ENCODE peak calls at places on chromosome 1, in seven cellular contexts. H is upper lobe of right lung; A is CD8-positive, alpha-beta T cell; U is Calu3; F is astrocyte of the spinal cord; Q is cardiac fibroblast; V is OCI-LY7. J is an unnamed sample.
A peak's percentile ranks its signal among the peaks of the same experiment; 100 is the strongest.

GRCh38 chr1:52601976-52602327 is 219 bp upstream of the GPX7 start:
- DNase-seq in A (peak; percentile 16), U (no peak), F (peak; percentile 22), Q (peak; percentile 16), V (no peak), H (no peak), J (no peak)

GRCh38 chr1:102550729-102551384 is 554.1 kb upstream of the OLFM3 start:
- DNase-seq in V (peak; percentile 46), Q (peak; percentile 58), F (peak; percentile 1), U (no peak), H (no peak), A (no peak), J (no peak)

GRCh38 chr1:223460566-223461189 is 67.5 kb downstream of the CCDC185 start:
- DNase-seq in Q (no peak), U (no peak), H (no peak), A (no peak), V (no peak), F (no peak), J (no peak)

GRCh38 chr1:30165116-30165515 is 558.3 kb downstream of the MATN1 start:
- DNase-seq in V (no peak), Q (no peak), A (no peak), U (no peak), H (no peak), F (no peak), J (no peak)

GRCh38 chr1:15180189-15180588 is 26.6 kb downstream of the TMEM51 start:
- DNase-seq in A (no peak), F (no peak), V (no peak), Q (no peak), H (no peak), U (peak; percentile 43), J (peak; percentile 59)

GRCh38 chr1:26035203-26035958 is 10.5 kb downstream of the SLC30A2 start:
- DNase-seq in A (peak; percentile 94), H (peak; percentile 97), U (peak; percentile 89), V (peak; percentile 97), Q (peak; percentile 89), F (peak; percentile 89), J (no peak)

GRCh38 chr1:4710592-4711190 is 56.3 kb downstream of the AJAP1 start:
- DNase-seq in A (no peak), Q (no peak), H (no peak), F (no peak), V (no peak), U (no peak), J (no peak)

GRCh38 chr1:48608882-48609281 is 136.9 kb upstream of the SPATA6 start:
- DNase-seq in H (no peak), V (no peak), U (no peak), A (no peak), F (no peak), Q (no peak), J (no peak)

GRCh38 chr1:57131701-57132394 is 166.0 kb upstream of the C8B start:
- DNase-seq in V (no peak), F (peak; percentile 50), H (no peak), U (no peak), A (no peak), Q (no peak), J (no peak)

GRCh38 chr1:46242918-46243317 is 4.6 kb upstream of the RAD54L start:
- DNase-seq in Q (no peak), A (no peak), H (no peak), F (no peak), V (no peak), U (no peak), J (no peak)

GRCh38 chr1:46246548-46247432 is 773 bp upstream of the RAD54L start:
- DNase-seq in V (peak; percentile 67), Q (peak; percentile 49), A (no peak), U (no peak), F (no peak), H (no peak), J (peak; percentile 92)

GRCh38 chr1:46248122-46248920 is 758 bp downstream of the RAD54L start:
- DNase-seq in A (no peak), Q (peak; percentile 28), U (peak; percentile 73), F (no peak), V (peak; percentile 73), H (no peak), J (no peak)

GRCh38 chr1:46247433-46248121 is at the start of gene RAD54L:
- DNase-seq in H (peak; percentile 97), A (peak; percentile 95), Q (peak; percentile 99), V (peak; percentile 100), F (peak; percentile 99), U (peak; percentile 97), J (peak; percentile 99)

DNA sequence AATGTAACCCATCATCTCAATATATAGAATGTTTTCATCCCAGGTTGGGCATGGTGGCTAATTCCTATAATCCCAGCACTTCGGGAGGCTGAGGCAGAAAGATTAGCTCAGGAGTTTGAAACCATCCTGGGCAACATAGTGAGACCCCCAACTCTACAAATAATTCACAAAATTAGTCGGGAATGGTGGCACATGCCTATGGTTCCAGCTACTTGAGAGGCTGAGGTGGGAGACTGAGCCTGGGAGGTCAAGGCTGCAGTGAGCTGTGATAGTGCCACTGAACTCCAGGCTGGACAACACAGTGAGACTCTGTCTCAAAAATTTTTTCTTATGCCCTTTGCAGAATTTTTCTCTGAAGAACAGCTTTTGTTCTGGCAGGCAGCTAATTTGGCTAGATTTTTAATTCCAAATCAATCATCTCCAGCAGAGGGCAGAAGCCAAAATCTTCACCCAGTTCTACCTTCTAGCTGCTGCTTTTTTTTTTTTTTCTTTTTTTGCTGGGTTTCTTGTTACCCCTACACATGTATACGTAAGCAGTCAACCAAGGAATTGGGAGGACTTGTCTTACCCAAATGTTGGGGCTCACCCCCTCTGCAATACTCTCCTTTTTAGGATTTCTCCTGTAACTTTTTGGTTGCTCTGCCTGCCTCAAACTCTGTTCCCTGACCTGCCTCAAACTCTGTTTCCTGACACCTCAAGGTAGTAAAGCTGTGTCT is 2.7 kb upstream of the RAD54L start:
- DNase-seq in U (peak; percentile 4), Q (peak; percentile 56), A (no peak), V (peak; percentile 74), H (no peak), F (no peak), J (no peak)
- TF ChIP-seq CTCF in U (peak; percentile 38), Q (peak; percentile 38), A (peak; percentile 32), V (peak; percentile 83), H (peak; percentile 37), F (peak; percentile 29), J (peak; percentile 78)

GRCh38 chr1:207886227-207886626 is 24.7 kb downstream of the CD34 start:
- DNase-seq in F (no peak), U (no peak), A (no peak), H (no peak), Q (no peak), V (no peak), J (no peak)

GRCh38 chr1:207890136-207890738 is 20.7 kb downstream of the CD34 start:
- DNase-seq in Q (peak; percentile 93), H (no peak), F (peak; percentile 73), A (no peak), U (peak; percentile 40), V (no peak), J (no peak)

GRCh38 chr1:207891148-207891547 is 19.8 kb downstream of the CD34 start:
- DNase-seq in U (no peak), F (no peak), V (no peak), A (no peak), Q (no peak), H (no peak), J (no peak)

GRCh38 chr1:207887542-207887941 is 23.4 kb downstream of the CD34 start:
- DNase-seq in U (no peak), A (no peak), Q (no peak), V (no peak), F (no peak), H (no peak), J (no peak)

DNA sequence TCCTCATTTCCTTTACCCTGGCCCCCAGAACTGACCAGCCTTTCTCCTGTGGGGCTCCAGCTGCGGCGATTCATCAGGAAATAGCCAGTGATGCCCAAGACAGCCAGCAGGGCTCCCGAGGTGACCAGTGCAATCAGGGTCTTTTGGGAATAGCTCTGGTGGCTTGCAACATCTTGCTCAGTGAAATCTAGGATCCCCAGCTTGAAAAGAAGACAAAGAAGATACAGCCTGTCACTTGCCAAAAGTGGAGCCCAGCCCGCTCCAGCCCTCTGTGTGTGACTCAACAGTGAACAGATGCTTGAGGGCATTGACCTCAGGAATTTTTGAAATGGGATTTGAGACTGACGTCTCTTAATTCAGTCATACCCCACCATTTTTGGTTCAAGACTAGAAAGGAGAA is 22.3 kb downstream of the CD34 start:
- DNase-seq in U (no peak), V (no peak), F (no peak), Q (peak; percentile 81), A (no peak), H (no peak), J (no peak)
- TF ChIP-seq CTCF in U (no peak), V (no peak), F (peak; percentile 14), Q (peak; percentile 39), A (no peak), H (no peak), J (no peak)

GRCh38 chr1:1825217-1825616 is 46.9 kb upstream of the NADK start:
- DNase-seq in U (no peak), Q (no peak), H (no peak), A (no peak), F (no peak), V (no peak), J (no peak)

GRCh38 chr1:1815606-1816281 is 37.5 kb upstream of the NADK start:
- DNase-seq in U (no peak), A (no peak), F (no peak), H (peak; percentile 16), V (no peak), Q (no peak), J (peak; percentile 59)

GRCh38 chr1:1817262-1817661 is 39.0 kb upstream of the NADK start:
- DNase-seq in H (no peak), U (no peak), V (no peak), A (no peak), Q (no peak), F (no peak), J (no peak)

DNA sequence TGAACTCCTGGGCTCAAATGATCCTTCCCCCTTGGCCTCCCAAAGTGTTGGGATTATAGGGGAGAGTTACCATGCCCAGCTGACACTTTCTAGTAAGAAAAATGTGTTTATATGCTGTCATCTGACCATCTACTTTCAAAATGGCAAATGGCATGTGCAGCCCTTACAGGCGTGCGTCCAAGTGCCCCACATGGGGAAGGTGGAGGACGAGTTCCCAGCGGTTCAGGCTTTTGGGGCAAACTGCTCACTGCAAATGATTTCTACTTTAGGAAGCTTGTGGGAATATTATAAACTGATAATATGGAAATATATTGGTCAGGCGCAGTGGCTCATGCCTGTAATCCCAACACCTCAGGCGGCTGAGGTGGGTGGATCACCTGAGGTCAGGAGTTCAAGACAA is 41.5 kb upstream of the NADK start:
- DNase-seq in V (no peak), Q (no peak), H (peak; percentile 30), A (no peak), F (no peak), U (no peak), J (peak; percentile 22)
- TF ChIP-seq CTCF in V (no peak), Q (no peak), H (no peak), A (no peak), F (no peak), U (no peak), J (no peak)

DNA sequence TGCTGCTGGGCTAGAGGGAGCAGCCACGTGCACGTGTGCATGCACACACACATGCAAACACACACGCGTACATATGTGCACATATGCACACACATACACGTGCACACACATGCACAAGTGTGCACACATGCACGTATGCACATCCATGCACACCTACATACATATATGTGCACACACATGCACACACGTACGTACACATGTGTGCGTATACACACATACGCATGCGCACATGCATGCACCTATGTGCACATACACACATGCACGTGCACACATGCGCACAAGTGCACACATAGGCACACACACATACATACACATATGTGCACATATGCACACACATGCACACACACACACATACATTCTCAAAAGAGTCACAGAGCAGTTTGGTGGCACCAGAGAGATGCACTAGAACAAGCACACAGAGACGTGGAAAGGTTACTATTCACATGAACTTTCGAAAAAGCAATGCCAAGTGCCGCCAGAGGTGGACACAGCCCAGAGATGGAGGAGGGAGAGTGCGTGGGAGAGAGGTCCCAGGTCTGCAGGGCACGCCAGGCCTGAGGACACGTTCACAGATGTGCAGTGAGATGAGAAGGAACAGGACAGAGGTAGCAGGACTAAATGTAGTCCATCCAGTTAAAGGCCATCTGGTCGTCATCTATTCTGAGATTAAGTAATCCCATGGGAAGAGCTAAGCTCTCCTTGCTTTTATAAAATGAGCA is 85.7 kb upstream of the SLC25A33 start:
- DNase-seq in V (no peak), U (no peak), F (no peak), H (no peak), A (no peak), Q (no peak), J (no peak)
- TF ChIP-seq CTCF in V (no peak), U (no peak), F (no peak), H (no peak), A (no peak), Q (no peak), J (no peak)

J was measured in chondrocyte.